ENCODE peak calls at places on chromosomes 6 and 20, in seven cellular contexts. One of them, this sample, is unnamed.

GRCh38 chr20:46566125-46566524 is 15.7 kb upstream of the OCSTAMP start:
- DNase-seq in endothelial cell of umbilical vein: no peak
- DNase-seq in Peyer's patch: no peak
- DNase-seq in thyroid gland: no peak
- DNase-seq in dorsolateral prefrontal cortex: no peak
- DNase-seq in mammary epithelial cell: no peak
- DNase-seq in adrenal gland: no peak
- DNase-seq in this sample: no peak

GRCh38 chr6:79713701-79714322 is 82.7 kb downstream of the SH3BGRL2 start:
- DNase-seq in endothelial cell of umbilical vein: peak; percentile 64
- DNase-seq in Peyer's patch: no peak
- DNase-seq in thyroid gland: peak; percentile 56
- DNase-seq in dorsolateral prefrontal cortex: no peak
- DNase-seq in mammary epithelial cell: peak; percentile 1
- DNase-seq in adrenal gland: peak; percentile 23
- DNase-seq in this sample: no peak

GRCh38 chr20:14360386-14360785 is 23.0 kb upstream of the FLRT3 start:
- DNase-seq in endothelial cell of umbilical vein: no peak
- DNase-seq in Peyer's patch: no peak
- DNase-seq in thyroid gland: no peak
- DNase-seq in dorsolateral prefrontal cortex: no peak
- DNase-seq in mammary epithelial cell: peak; percentile 43
- DNase-seq in adrenal gland: no peak
- DNase-seq in this sample: no peak

GRCh38 chr6:139990865-139991264 is 616.4 kb upstream of the CITED2 start:
- DNase-seq in endothelial cell of umbilical vein: no peak
- DNase-seq in Peyer's patch: no peak
- DNase-seq in thyroid gland: peak; percentile 74
- DNase-seq in dorsolateral prefrontal cortex: no peak
- DNase-seq in mammary epithelial cell: no peak
- DNase-seq in adrenal gland: peak; percentile 61
- DNase-seq in this sample: peak; percentile 63

GRCh38 chr20:49583343-49583668 is 15.4 kb upstream of the PTGIS start:
- DNase-seq in endothelial cell of umbilical vein: no peak
- DNase-seq in Peyer's patch: no peak
- DNase-seq in thyroid gland: no peak
- DNase-seq in dorsolateral prefrontal cortex: no peak
- DNase-seq in mammary epithelial cell: no peak
- DNase-seq in adrenal gland: no peak
- DNase-seq in this sample: no peak

GRCh38 chr6:137494967-137495595 is 887 bp upstream of the OLIG3 start:
- DNase-seq in endothelial cell of umbilical vein: no peak
- DNase-seq in Peyer's patch: no peak
- DNase-seq in thyroid gland: no peak
- DNase-seq in dorsolateral prefrontal cortex: no peak
- DNase-seq in mammary epithelial cell: no peak
- DNase-seq in adrenal gland: no peak
- DNase-seq in this sample: no peak

GRCh38 chr6:1477432-1478090 is 88.2 kb downstream of the FOXF2 start:
- DNase-seq in endothelial cell of umbilical vein: peak; percentile 58
- DNase-seq in Peyer's patch: no peak
- DNase-seq in thyroid gland: no peak
- DNase-seq in dorsolateral prefrontal cortex: no peak
- DNase-seq in mammary epithelial cell: peak; percentile 30
- DNase-seq in adrenal gland: no peak
- DNase-seq in this sample: no peak

GRCh38 chr20:63844384-63845025 is 13.4 kb upstream of the ZBTB46 start:
- DNase-seq in endothelial cell of umbilical vein: no peak
- DNase-seq in Peyer's patch: no peak
- DNase-seq in thyroid gland: no peak
- DNase-seq in dorsolateral prefrontal cortex: no peak
- DNase-seq in mammary epithelial cell: no peak
- DNase-seq in adrenal gland: no peak
- DNase-seq in this sample: no peak

GRCh38 chr6:156791261-156791850 is 14.2 kb downstream of the ARID1B start:
- DNase-seq in endothelial cell of umbilical vein: peak; percentile 65
- DNase-seq in Peyer's patch: no peak
- DNase-seq in thyroid gland: peak; percentile 29
- DNase-seq in dorsolateral prefrontal cortex: no peak
- DNase-seq in mammary epithelial cell: peak; percentile 67
- DNase-seq in adrenal gland: no peak
- DNase-seq in this sample: no peak

GRCh38 chr20:59912609-59913008 is 20.8 kb downstream of the SYCP2 start:
- DNase-seq in endothelial cell of umbilical vein: no peak
- DNase-seq in Peyer's patch: no peak
- DNase-seq in thyroid gland: no peak
- DNase-seq in dorsolateral prefrontal cortex: no peak
- DNase-seq in mammary epithelial cell: no peak
- DNase-seq in adrenal gland: no peak
- DNase-seq in this sample: no peak

GRCh38 chr6:16130932-16131387 is 2.1 kb downstream of the MYLIP start:
- DNase-seq in endothelial cell of umbilical vein: peak; percentile 88
- DNase-seq in Peyer's patch: no peak
- DNase-seq in thyroid gland: peak; percentile 60
- DNase-seq in dorsolateral prefrontal cortex: no peak
- DNase-seq in mammary epithelial cell: peak; percentile 51
- DNase-seq in adrenal gland: peak; percentile 55
- DNase-seq in this sample: peak; percentile 81

GRCh38 chr6:152595507-152595906 is 41.7 kb downstream of the SYNE1 start:
- DNase-seq in endothelial cell of umbilical vein: peak; percentile 25
- DNase-seq in Peyer's patch: no peak
- DNase-seq in thyroid gland: no peak
- DNase-seq in dorsolateral prefrontal cortex: no peak
- DNase-seq in mammary epithelial cell: no peak
- DNase-seq in adrenal gland: no peak
- DNase-seq in this sample: no peak

GRCh38 chr6:3773696-3774298 is 22.3 kb upstream of the PXDC1 start:
- DNase-seq in endothelial cell of umbilical vein: peak; percentile 79
- DNase-seq in Peyer's patch: no peak
- DNase-seq in thyroid gland: peak; percentile 90
- DNase-seq in dorsolateral prefrontal cortex: no peak
- DNase-seq in mammary epithelial cell: no peak
- DNase-seq in adrenal gland: peak; percentile 76
- DNase-seq in this sample: no peak

GRCh38 chr6:16909599-16910360 is 148.5 kb upstream of the ATXN1 start:
- DNase-seq in endothelial cell of umbilical vein: no peak
- DNase-seq in Peyer's patch: no peak
- DNase-seq in thyroid gland: no peak
- DNase-seq in dorsolateral prefrontal cortex: no peak
- DNase-seq in mammary epithelial cell: peak; percentile 77
- DNase-seq in adrenal gland: no peak
- DNase-seq in this sample: no peak

GRCh38 chr6:1817033-1817761 is 207.5 kb downstream of the FOXC1 start:
- DNase-seq in endothelial cell of umbilical vein: peak; percentile 90
- DNase-seq in Peyer's patch: no peak
- DNase-seq in thyroid gland: no peak
- DNase-seq in dorsolateral prefrontal cortex: no peak
- DNase-seq in mammary epithelial cell: peak; percentile 54
- DNase-seq in adrenal gland: no peak
- DNase-seq in this sample: no peak

GRCh38 chr6:50849781-50850180 is 31.1 kb downstream of the TFAP2B start:
- DNase-seq in endothelial cell of umbilical vein: no peak
- DNase-seq in Peyer's patch: no peak
- DNase-seq in thyroid gland: no peak
- DNase-seq in dorsolateral prefrontal cortex: no peak
- DNase-seq in mammary epithelial cell: no peak
- DNase-seq in adrenal gland: no peak
- DNase-seq in this sample: no peak

GRCh38 chr20:54231006-54231405 is 23.1 kb downstream of the PFDN4 start:
- DNase-seq in endothelial cell of umbilical vein: no peak
- DNase-seq in Peyer's patch: no peak
- DNase-seq in thyroid gland: no peak
- DNase-seq in dorsolateral prefrontal cortex: no peak
- DNase-seq in mammary epithelial cell: no peak
- DNase-seq in adrenal gland: no peak
- DNase-seq in this sample: no peak

GRCh38 chr6:158853072-158853871 is 34.1 kb upstream of the EZR start:
- DNase-seq in endothelial cell of umbilical vein: peak; percentile 66
- DNase-seq in Peyer's patch: peak; percentile 89
- DNase-seq in thyroid gland: peak; percentile 89
- DNase-seq in dorsolateral prefrontal cortex: no peak
- DNase-seq in mammary epithelial cell: peak; percentile 100
- DNase-seq in adrenal gland: peak; percentile 74
- DNase-seq in this sample: peak; percentile 27

GRCh38 chr6:148423133-148423532 is 80.5 kb downstream of the SASH1 start:
- DNase-seq in endothelial cell of umbilical vein: no peak
- DNase-seq in Peyer's patch: no peak
- DNase-seq in thyroid gland: no peak
- DNase-seq in dorsolateral prefrontal cortex: no peak
- DNase-seq in mammary epithelial cell: no peak
- DNase-seq in adrenal gland: no peak
- DNase-seq in this sample: no peak

GRCh38 chr6:33850294-33850693 is 46.5 kb upstream of the MLN start:
- DNase-seq in endothelial cell of umbilical vein: no peak
- DNase-seq in Peyer's patch: no peak
- DNase-seq in thyroid gland: no peak
- DNase-seq in dorsolateral prefrontal cortex: no peak
- DNase-seq in mammary epithelial cell: no peak
- DNase-seq in adrenal gland: no peak
- DNase-seq in this sample: no peak

GRCh38 chr20:703426-703825 is 27.8 kb upstream of the SCRT2 start:
- DNase-seq in endothelial cell of umbilical vein: no peak
- DNase-seq in Peyer's patch: no peak
- DNase-seq in thyroid gland: no peak
- DNase-seq in dorsolateral prefrontal cortex: no peak
- DNase-seq in mammary epithelial cell: no peak
- DNase-seq in adrenal gland: no peak
- DNase-seq in this sample: no peak
- TF ChIP-seq CTCF in endothelial cell of umbilical vein: no peak
- TF ChIP-seq CTCF in Peyer's patch: no peak
- TF ChIP-seq CTCF in thyroid gland: no peak
- TF ChIP-seq CTCF in dorsolateral prefrontal cortex: no peak
- TF ChIP-seq CTCF in mammary epithelial cell: no peak
- TF ChIP-seq CTCF in adrenal gland: no peak
- TF ChIP-seq CTCF in this sample: no peak

DNA sequence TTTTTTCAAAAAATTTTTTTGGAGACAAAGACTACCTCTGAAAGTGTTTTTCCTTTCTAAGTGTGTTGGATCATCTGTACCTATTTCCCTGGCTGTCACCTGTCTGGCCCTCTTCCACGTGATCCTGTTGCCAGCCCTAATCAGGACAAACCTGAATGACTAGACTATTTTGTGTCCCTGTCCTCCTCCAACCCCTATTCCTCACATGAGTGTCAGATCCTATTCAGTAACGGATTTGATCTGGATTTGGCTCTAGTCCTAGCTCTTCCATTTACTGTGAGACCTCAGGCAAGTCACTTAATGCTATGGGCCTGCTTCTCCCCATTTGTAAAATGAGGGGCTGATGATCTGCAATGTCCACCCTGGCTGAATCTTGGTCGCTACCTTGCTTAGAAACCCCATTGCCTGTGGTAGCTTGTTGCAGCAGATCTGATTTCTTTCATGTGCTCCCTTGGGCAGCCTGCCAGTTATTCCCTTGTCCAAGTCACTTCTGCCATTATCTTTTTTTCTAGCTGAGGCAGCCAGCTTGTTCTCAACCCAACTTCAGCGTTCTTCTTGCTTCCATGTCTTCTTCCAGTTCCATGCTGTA is 4.8 kb downstream of the PHF20 start:
- DNase-seq in endothelial cell of umbilical vein: peak; percentile 51
- DNase-seq in Peyer's patch: no peak
- DNase-seq in thyroid gland: peak; percentile 57
- DNase-seq in dorsolateral prefrontal cortex: no peak
- DNase-seq in mammary epithelial cell: peak; percentile 31
- DNase-seq in adrenal gland: peak; percentile 73
- DNase-seq in this sample: no peak
- H3K27ac ChIP-seq in endothelial cell of umbilical vein: no peak overlapping the region
- H3K27ac ChIP-seq in Peyer's patch: no peak overlapping the region
- H3K27ac ChIP-seq in thyroid gland: peak overlapping the region; percentile 12
- H3K27ac ChIP-seq in dorsolateral prefrontal cortex: no peak overlapping the region
- H3K27ac ChIP-seq in mammary epithelial cell: no peak overlapping the region
- H3K27ac ChIP-seq in adrenal gland: peak overlapping the region; percentile 28
- H3K27ac ChIP-seq in this sample: no peak overlapping the region

GRCh38 chr6:115004204-115004603 is 661.4 kb upstream of the HS3ST5 start:
- DNase-seq in endothelial cell of umbilical vein: no peak
- DNase-seq in Peyer's patch: no peak
- DNase-seq in thyroid gland: no peak
- DNase-seq in dorsolateral prefrontal cortex: no peak
- DNase-seq in mammary epithelial cell: no peak
- DNase-seq in adrenal gland: no peak
- DNase-seq in this sample: no peak

GRCh38 chr6:115001726-115002436 is 659.1 kb upstream of the HS3ST5 start:
- DNase-seq in endothelial cell of umbilical vein: no peak
- DNase-seq in Peyer's patch: no peak
- DNase-seq in thyroid gland: no peak
- DNase-seq in dorsolateral prefrontal cortex: no peak
- DNase-seq in mammary epithelial cell: peak; percentile 3
- DNase-seq in adrenal gland: no peak
- DNase-seq in this sample: no peak

GRCh38 chr6:115000736-115001135 is 657.9 kb upstream of the HS3ST5 start:
- DNase-seq in endothelial cell of umbilical vein: no peak
- DNase-seq in Peyer's patch: no peak
- DNase-seq in thyroid gland: no peak
- DNase-seq in dorsolateral prefrontal cortex: no peak
- DNase-seq in mammary epithelial cell: no peak
- DNase-seq in adrenal gland: no peak
- DNase-seq in this sample: no peak

DNA sequence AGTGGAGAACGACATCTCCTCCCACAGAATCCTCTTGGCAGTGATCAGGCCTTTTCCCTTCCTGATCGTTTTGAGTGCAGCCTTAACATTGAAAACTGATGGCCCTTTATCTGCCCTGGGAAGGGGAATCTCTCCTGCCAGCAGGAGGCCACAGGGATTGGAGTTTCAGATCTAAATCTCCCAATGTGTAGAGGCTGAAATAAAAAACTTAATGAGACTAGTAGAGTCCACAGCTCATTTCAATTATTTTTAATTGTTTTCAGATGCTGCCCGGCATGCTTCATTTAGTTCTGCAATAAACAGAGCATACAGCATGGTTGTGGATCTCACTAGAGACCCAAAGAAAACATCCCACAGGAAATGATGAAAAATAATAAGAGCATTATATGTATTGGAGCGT is 662.2 kb upstream of the HS3ST5 start:
- DNase-seq in endothelial cell of umbilical vein: no peak
- DNase-seq in Peyer's patch: no peak
- DNase-seq in thyroid gland: no peak
- DNase-seq in dorsolateral prefrontal cortex: no peak
- DNase-seq in mammary epithelial cell: no peak
- DNase-seq in adrenal gland: no peak
- DNase-seq in this sample: no peak
- H3K4me3 ChIP-seq in endothelial cell of umbilical vein: no peak overlapping the region
- H3K4me3 ChIP-seq in Peyer's patch: no peak overlapping the region
- H3K4me3 ChIP-seq in thyroid gland: no peak overlapping the region
- H3K4me3 ChIP-seq in dorsolateral prefrontal cortex: no peak overlapping the region
- H3K4me3 ChIP-seq in mammary epithelial cell: no peak overlapping the region
- H3K4me3 ChIP-seq in adrenal gland: no peak overlapping the region
- H3K4me3 ChIP-seq in this sample: no peak overlapping the region

GRCh38 chr20:1209447-1210387 is 6.5 kb downstream of the C20orf202 start:
- DNase-seq in endothelial cell of umbilical vein: peak; percentile 16
- DNase-seq in Peyer's patch: no peak
- DNase-seq in thyroid gland: no peak
- DNase-seq in dorsolateral prefrontal cortex: no peak
- DNase-seq in mammary epithelial cell: no peak
- DNase-seq in adrenal gland: no peak
- DNase-seq in this sample: no peak
- TF ChIP-seq CTCF in endothelial cell of umbilical vein: peak; percentile 32
- TF ChIP-seq CTCF in Peyer's patch: no peak
- TF ChIP-seq CTCF in thyroid gland: no peak
- TF ChIP-seq CTCF in dorsolateral prefrontal cortex: no peak
- TF ChIP-seq CTCF in mammary epithelial cell: no peak
- TF ChIP-seq CTCF in adrenal gland: no peak
- TF ChIP-seq CTCF in this sample: no peak

This sample was measured in ascending aorta.